ENCODE peak calls at places on chromosome 13, in four cellular contexts. E is cardiac fibroblast, O is AG04450, S is A172. P is an unnamed sample.

GRCh38 chr13:92573467-92574057 is 653.0 kb upstream of the GPC6 start:
- DNase-seq in S (peak), O (no peak), E (peak), P (peak)

GRCh38 chr13:83878691-83879410 is 3.4 kb downstream of the SLITRK1 start:
- DNase-seq in E (no peak), O (no peak), S (no peak), P (no peak)

GRCh38 chr13:68173111-68173510 is 943.0 kb upstream of the PCDH9 start:
- DNase-seq in S (peak), O (no peak), E (no peak), P (no peak)

GRCh38 chr13:60327551-60327950 is 69.5 kb upstream of the TDRD3 start:
- DNase-seq in E (peak), S (no peak), O (no peak), P (no peak)

GRCh38 chr13:66353664-66354063 is 876.5 kb downstream of the PCDH9 start:
- DNase-seq in E (peak), O (no peak), S (no peak), P (no peak)

GRCh38 chr13:77779461-77780272 is 82.2 kb downstream of the SLAIN1 start:
- DNase-seq in S (peak), O (peak), E (peak), P (peak)

GRCh38 chr13:80132741-80133601 is 208.0 kb downstream of the SPRY2 start:
- DNase-seq in E (peak), S (peak), O (no peak), P (peak)

GRCh38 chr13:38539632-38540031 is 147.2 kb upstream of the FREM2 start:
- DNase-seq in S (no peak), O (no peak), E (no peak), P (no peak)

GRCh38 chr13:94716016-94716415 is 3.7 kb upstream of the SOX21 start:
- DNase-seq in O (no peak), E (peak), S (peak), P (no peak)

GRCh38 chr13:101523732-101524131 is 71.3 kb downstream of the ITGBL1 start:
- DNase-seq in S (peak), E (peak), O (peak), P (peak)

GRCh38 chr13:59531571-59532091 is 632.1 kb downstream of the DIAPH3 start:
- DNase-seq in S (peak), O (peak), E (peak), P (peak)

GRCh38 chr13:91017031-91017668 is 330.3 kb upstream of the MIR17HG start:
- DNase-seq in E (peak), O (no peak), S (peak), P (peak)

GRCh38 chr13:49098198-49098597 is 121.9 kb upstream of the MLNR start:
- DNase-seq in O (peak), S (peak), E (peak), P (peak)

GRCh38 chr13:49400755-49401659 is 42.9 kb downstream of the CAB39L start:
- DNase-seq in E (peak), S (no peak), O (peak), P (peak)

GRCh38 chr13:24678151-24678550 is 2.1 kb upstream of the ATP12A start:
- DNase-seq in O (no peak), E (no peak), S (no peak), P (no peak)

P was measured in AG20443.